ENCODE peak calls at places on chromosomes 11 and 22, in seven cellular contexts. E, H, W, N, O, D and U are unnamed samples.

GRCh38 chr22:41982886-41983285 is 13.6 kb downstream of the SEPTIN3 start:
- DNase-seq in D (no peak), E (no peak), W (no peak), N (no peak), H (no peak), O (no peak), U (no peak)

GRCh38 chr11:32312206-32312817 is 123.0 kb downstream of the WT1 start:
- DNase-seq in N (no peak), W (peak), O (no peak), D (no peak), H (no peak), E (no peak), U (no peak)

GRCh38 chr22:50189849-50190181 is 4.1 kb downstream of the TRABD start:
- DNase-seq in N (no peak), W (no peak), H (no peak), E (peak), D (no peak), O (no peak), U (no peak)

GRCh38 chr11:100637706-100638105 is 49.4 kb upstream of the ARHGAP42 start:
- DNase-seq in D (no peak), H (no peak), W (no peak), E (peak), N (no peak), O (no peak), U (no peak)

GRCh38 chr22:49208768-49209252 is 618.9 kb downstream of the BRD1 start:
- DNase-seq in W (no peak), N (no peak), D (no peak), O (peak), H (no peak), E (peak), U (no peak)

GRCh38 chr11:57800444-57801184 is 39.0 kb downstream of the CTNND1 start:
- DNase-seq in D (peak), N (no peak), E (peak), H (no peak), O (peak), W (peak), U (no peak)

GRCh38 chr11:72789493-72790131 is 4.2 kb downstream of the STARD10 start:
- DNase-seq in O (peak), E (peak), N (no peak), D (no peak), W (peak), H (no peak), U (no peak)

GRCh38 chr11:101915811-101916291 is 471 bp downstream of the ANGPTL5 start:
- DNase-seq in H (no peak), W (peak), N (no peak), O (peak), D (no peak), E (peak), U (no peak)

GRCh38 chr22:48705159-48705916 is 1122.3 kb downstream of the BRD1 start:
- DNase-seq in O (peak), H (no peak), D (no peak), W (no peak), N (no peak), E (no peak), U (no peak)

GRCh38 chr11:130192845-130193267 is 33.3 kb downstream of the ST14 start:
- DNase-seq in H (no peak), O (no peak), W (no peak), D (no peak), E (no peak), N (no peak), U (no peak)

GRCh38 chr22:50317674-50318073 is 9.1 kb downstream of the DENND6B start:
- DNase-seq in N (no peak), O (no peak), W (no peak), H (no peak), E (no peak), D (no peak), U (no peak)

GRCh38 chr11:68727783-68728182 is 23.5 kb downstream of the TESMIN start:
- DNase-seq in E (peak), H (no peak), D (no peak), W (no peak), N (no peak), O (no peak), U (no peak)

GRCh38 chr11:16986434-16987204 is 27.6 kb downstream of the PLEKHA7 start:
- DNase-seq in N (no peak), W (no peak), D (no peak), H (no peak), O (no peak), E (peak), U (no peak)

GRCh38 chr11:48093795-48094642 is 113.7 kb downstream of the PTPRJ start:
- DNase-seq in N (no peak), W (no peak), O (no peak), D (peak), H (no peak), E (no peak), U (no peak)